ENCODE peak calls at places on chromosome 12, in nine cellular contexts. One of them, this sample, is unnamed.

GRCh38 chr12:76929499-76929898 is 50.7 kb upstream of the CSRP2 start:
- DNase-seq in PC-9: no peak
- DNase-seq in NB4: no peak
- DNase-seq in naive thymus-derived CD4-positive, alpha-beta T cell: no peak
- DNase-seq in cardiac fibroblast: no peak
- DNase-seq in CD8-positive, alpha-beta memory T cell: no peak
- DNase-seq in psoas muscle: no peak
- DNase-seq in neural progenitor cell: no peak
- DNase-seq in aorta: no peak
- DNase-seq in this sample: no peak

GRCh38 chr12:2052861-2053674 is at the start of gene CACNA1C:
- DNase-seq in PC-9: no peak
- DNase-seq in NB4: peak; percentile 58
- DNase-seq in naive thymus-derived CD4-positive, alpha-beta T cell: peak; percentile 33
- DNase-seq in cardiac fibroblast: peak; percentile 47
- DNase-seq in CD8-positive, alpha-beta memory T cell: peak; percentile 55
- DNase-seq in psoas muscle: peak; percentile 54
- DNase-seq in neural progenitor cell: peak; percentile 91
- DNase-seq in aorta: peak; percentile 90
- DNase-seq in this sample: peak; percentile 80

GRCh38 chr12:122072031-122072970 is 6.3 kb upstream of the MLXIP start:
- DNase-seq in PC-9: peak; percentile 66
- DNase-seq in NB4: no peak
- DNase-seq in naive thymus-derived CD4-positive, alpha-beta T cell: no peak
- DNase-seq in cardiac fibroblast: peak; percentile 99
- DNase-seq in CD8-positive, alpha-beta memory T cell: no peak
- DNase-seq in psoas muscle: peak; percentile 72
- DNase-seq in neural progenitor cell: peak; percentile 26
- DNase-seq in aorta: no peak
- DNase-seq in this sample: no peak

GRCh38 chr12:76143343-76144252 is 59.1 kb upstream of the NAP1L1 start:
- DNase-seq in PC-9: no peak
- DNase-seq in NB4: no peak
- DNase-seq in naive thymus-derived CD4-positive, alpha-beta T cell: peak; percentile 17
- DNase-seq in cardiac fibroblast: no peak
- DNase-seq in CD8-positive, alpha-beta memory T cell: peak; percentile 48
- DNase-seq in psoas muscle: no peak
- DNase-seq in neural progenitor cell: no peak
- DNase-seq in aorta: no peak
- DNase-seq in this sample: no peak

GRCh38 chr12:56087220-56087619 is 7.3 kb downstream of the ERBB3 start:
- DNase-seq in PC-9: peak; percentile 40
- DNase-seq in NB4: no peak
- DNase-seq in naive thymus-derived CD4-positive, alpha-beta T cell: no peak
- DNase-seq in cardiac fibroblast: no peak
- DNase-seq in CD8-positive, alpha-beta memory T cell: no peak
- DNase-seq in psoas muscle: peak; percentile 49
- DNase-seq in neural progenitor cell: no peak
- DNase-seq in aorta: no peak
- DNase-seq in this sample: peak; percentile 90

GRCh38 chr12:3187846-3188755 is 110.9 kb downstream of the TSPAN9 start:
- DNase-seq in PC-9: peak; percentile 23
- DNase-seq in NB4: no peak
- DNase-seq in naive thymus-derived CD4-positive, alpha-beta T cell: no peak
- DNase-seq in cardiac fibroblast: no peak
- DNase-seq in CD8-positive, alpha-beta memory T cell: peak; percentile 43
- DNase-seq in psoas muscle: no peak
- DNase-seq in neural progenitor cell: no peak
- DNase-seq in aorta: no peak
- DNase-seq in this sample: no peak

GRCh38 chr12:132541200-132541599 is 51.2 kb downstream of the FBRSL1 start:
- DNase-seq in PC-9: no peak
- DNase-seq in NB4: no peak
- DNase-seq in naive thymus-derived CD4-positive, alpha-beta T cell: no peak
- DNase-seq in cardiac fibroblast: no peak
- DNase-seq in CD8-positive, alpha-beta memory T cell: no peak
- DNase-seq in psoas muscle: no peak
- DNase-seq in neural progenitor cell: no peak
- DNase-seq in aorta: no peak
- DNase-seq in this sample: no peak

GRCh38 chr12:47811581-47812484 is 7.9 kb downstream of the HDAC7 start:
- DNase-seq in PC-9: no peak
- DNase-seq in NB4: peak; percentile 43
- DNase-seq in naive thymus-derived CD4-positive, alpha-beta T cell: no peak
- DNase-seq in cardiac fibroblast: peak; percentile 93
- DNase-seq in CD8-positive, alpha-beta memory T cell: no peak
- DNase-seq in psoas muscle: peak; percentile 74
- DNase-seq in neural progenitor cell: no peak
- DNase-seq in aorta: peak; percentile 89
- DNase-seq in this sample: peak; percentile 58

GRCh38 chr12:21769311-21769710 is 5.2 kb downstream of the KCNJ8 start:
- DNase-seq in PC-9: no peak
- DNase-seq in NB4: no peak
- DNase-seq in naive thymus-derived CD4-positive, alpha-beta T cell: no peak
- DNase-seq in cardiac fibroblast: peak; percentile 43
- DNase-seq in CD8-positive, alpha-beta memory T cell: no peak
- DNase-seq in psoas muscle: no peak
- DNase-seq in neural progenitor cell: no peak
- DNase-seq in aorta: no peak
- DNase-seq in this sample: no peak

GRCh38 chr12:16670456-16671050 is 64.6 kb upstream of the LMO3 start:
- DNase-seq in PC-9: no peak
- DNase-seq in NB4: no peak
- DNase-seq in naive thymus-derived CD4-positive, alpha-beta T cell: no peak
- DNase-seq in cardiac fibroblast: peak; percentile 58
- DNase-seq in CD8-positive, alpha-beta memory T cell: no peak
- DNase-seq in psoas muscle: no peak
- DNase-seq in neural progenitor cell: no peak
- DNase-seq in aorta: no peak
- DNase-seq in this sample: no peak

GRCh38 chr12:89344862-89345202 is 7.5 kb downstream of the DUSP6 start:
- DNase-seq in PC-9: no peak
- DNase-seq in NB4: no peak
- DNase-seq in naive thymus-derived CD4-positive, alpha-beta T cell: no peak
- DNase-seq in cardiac fibroblast: no peak
- DNase-seq in CD8-positive, alpha-beta memory T cell: no peak
- DNase-seq in psoas muscle: no peak
- DNase-seq in neural progenitor cell: no peak
- DNase-seq in aorta: no peak
- DNase-seq in this sample: no peak

GRCh38 chr12:104054681-104055346 is 4.8 kb upstream of the GLT8D2 start:
- DNase-seq in PC-9: no peak
- DNase-seq in NB4: no peak
- DNase-seq in naive thymus-derived CD4-positive, alpha-beta T cell: no peak
- DNase-seq in cardiac fibroblast: no peak
- DNase-seq in CD8-positive, alpha-beta memory T cell: no peak
- DNase-seq in psoas muscle: no peak
- DNase-seq in neural progenitor cell: peak; percentile 26
- DNase-seq in aorta: no peak
- DNase-seq in this sample: no peak

GRCh38 chr12:104057771-104058197 is 6.5 kb upstream of the HCFC2 start:
- DNase-seq in PC-9: no peak
- DNase-seq in NB4: peak; percentile 45
- DNase-seq in naive thymus-derived CD4-positive, alpha-beta T cell: peak; percentile 14
- DNase-seq in cardiac fibroblast: peak; percentile 49
- DNase-seq in CD8-positive, alpha-beta memory T cell: no peak
- DNase-seq in psoas muscle: no peak
- DNase-seq in neural progenitor cell: peak; percentile 46
- DNase-seq in aorta: no peak
- DNase-seq in this sample: no peak

GRCh38 chr12:122984612-122985358 is 4.3 kb downstream of the ARL6IP4 start:
- DNase-seq in PC-9: no peak
- DNase-seq in NB4: no peak
- DNase-seq in naive thymus-derived CD4-positive, alpha-beta T cell: no peak
- DNase-seq in cardiac fibroblast: peak; percentile 39
- DNase-seq in CD8-positive, alpha-beta memory T cell: no peak
- DNase-seq in psoas muscle: peak; percentile 47
- DNase-seq in neural progenitor cell: no peak
- DNase-seq in aorta: no peak
- DNase-seq in this sample: peak; percentile 44

GRCh38 chr12:108302471-108303311 is 36.4 kb downstream of the CMKLR1 start:
- DNase-seq in PC-9: peak; percentile 44
- DNase-seq in NB4: no peak
- DNase-seq in naive thymus-derived CD4-positive, alpha-beta T cell: no peak
- DNase-seq in cardiac fibroblast: no peak
- DNase-seq in CD8-positive, alpha-beta memory T cell: peak; percentile 10
- DNase-seq in psoas muscle: peak; percentile 84
- DNase-seq in neural progenitor cell: peak; percentile 38
- DNase-seq in aorta: peak; percentile 92
- DNase-seq in this sample: peak; percentile 85

DNA sequence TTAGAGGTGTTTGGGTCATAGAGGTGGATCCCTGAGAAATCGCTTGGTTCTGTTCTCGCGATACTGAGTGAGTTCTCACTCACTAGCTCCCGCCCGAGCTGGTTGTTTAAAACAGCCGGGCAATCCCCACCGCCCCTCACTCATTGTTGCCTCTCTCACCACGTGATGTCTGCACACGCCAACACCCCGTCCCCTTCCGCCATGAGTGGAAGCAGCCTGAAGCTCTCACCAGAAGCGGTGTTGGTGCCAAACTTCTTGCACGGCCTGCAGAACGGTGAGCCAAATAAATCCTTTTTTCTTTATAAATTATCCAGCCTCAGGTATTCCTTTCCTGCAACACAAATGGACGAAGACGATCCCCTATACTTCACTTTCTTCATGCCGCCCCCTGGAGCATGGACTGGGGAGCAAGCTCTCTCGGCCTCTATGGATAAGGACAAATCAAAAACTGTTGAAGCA is 45.4 kb upstream of the CCND2 start:
- DNase-seq in PC-9: no peak
- DNase-seq in NB4: no peak
- DNase-seq in naive thymus-derived CD4-positive, alpha-beta T cell: no peak
- DNase-seq in cardiac fibroblast: no peak
- DNase-seq in CD8-positive, alpha-beta memory T cell: no peak
- DNase-seq in psoas muscle: no peak
- DNase-seq in neural progenitor cell: no peak
- DNase-seq in aorta: no peak
- DNase-seq in this sample: no peak
- H3K4me3 ChIP-seq in PC-9: no peak overlapping the region
- H3K4me3 ChIP-seq in NB4: no peak overlapping the region
- H3K4me3 ChIP-seq in naive thymus-derived CD4-positive, alpha-beta T cell: no peak overlapping the region
- H3K4me3 ChIP-seq in cardiac fibroblast: no peak overlapping the region
- H3K4me3 ChIP-seq in CD8-positive, alpha-beta memory T cell: no peak overlapping the region
- H3K4me3 ChIP-seq in psoas muscle: no peak overlapping the region
- H3K4me3 ChIP-seq in neural progenitor cell: peak overlapping the region; percentile 5
- H3K4me3 ChIP-seq in aorta: no peak overlapping the region
- H3K4me3 ChIP-seq in this sample: no peak overlapping the region

GRCh38 chr12:53990311-53991076 is 5.5 kb downstream of the HOXC10 start:
- DNase-seq in PC-9: no peak
- DNase-seq in NB4: no peak
- DNase-seq in naive thymus-derived CD4-positive, alpha-beta T cell: no peak
- DNase-seq in cardiac fibroblast: no peak
- DNase-seq in CD8-positive, alpha-beta memory T cell: no peak
- DNase-seq in psoas muscle: no peak
- DNase-seq in neural progenitor cell: no peak
- DNase-seq in aorta: no peak
- DNase-seq in this sample: no peak
- H3K4me3 ChIP-seq in PC-9: no peak overlapping the region
- H3K4me3 ChIP-seq in NB4: no peak overlapping the region
- H3K4me3 ChIP-seq in naive thymus-derived CD4-positive, alpha-beta T cell: no peak overlapping the region
- H3K4me3 ChIP-seq in cardiac fibroblast: no peak overlapping the region
- H3K4me3 ChIP-seq in CD8-positive, alpha-beta memory T cell: no peak overlapping the region
- H3K4me3 ChIP-seq in psoas muscle: peak overlapping the region; percentile 79
- H3K4me3 ChIP-seq in neural progenitor cell: no peak overlapping the region
- H3K4me3 ChIP-seq in aorta: no peak overlapping the region
- H3K4me3 ChIP-seq in this sample: no peak overlapping the region

GRCh38 chr12:31117203-31118011 is 43.7 kb downstream of the DDX11 start:
- DNase-seq in PC-9: peak; percentile 44
- DNase-seq in NB4: peak; percentile 51
- DNase-seq in naive thymus-derived CD4-positive, alpha-beta T cell: peak; percentile 50
- DNase-seq in cardiac fibroblast: peak; percentile 24
- DNase-seq in CD8-positive, alpha-beta memory T cell: peak; percentile 77
- DNase-seq in psoas muscle: peak; percentile 55
- DNase-seq in neural progenitor cell: peak; percentile 86
- DNase-seq in aorta: peak; percentile 84
- DNase-seq in this sample: no peak

GRCh38 chr12:31118347-31118830 is 44.7 kb downstream of the DDX11 start:
- DNase-seq in PC-9: no peak
- DNase-seq in NB4: peak; percentile 23
- DNase-seq in naive thymus-derived CD4-positive, alpha-beta T cell: no peak
- DNase-seq in cardiac fibroblast: no peak
- DNase-seq in CD8-positive, alpha-beta memory T cell: peak; percentile 56
- DNase-seq in psoas muscle: no peak
- DNase-seq in neural progenitor cell: peak; percentile 68
- DNase-seq in aorta: peak; percentile 66
- DNase-seq in this sample: no peak

GRCh38 chr12:31118831-31119530 is 45.3 kb downstream of the DDX11 start:
- DNase-seq in PC-9: peak; percentile 37
- DNase-seq in NB4: peak; percentile 51
- DNase-seq in naive thymus-derived CD4-positive, alpha-beta T cell: peak; percentile 34
- DNase-seq in cardiac fibroblast: no peak
- DNase-seq in CD8-positive, alpha-beta memory T cell: no peak
- DNase-seq in psoas muscle: no peak
- DNase-seq in neural progenitor cell: peak; percentile 87
- DNase-seq in aorta: peak; percentile 79
- DNase-seq in this sample: no peak

GRCh38 chr12:31120392-31121008 is 46.8 kb downstream of the DDX11 start:
- DNase-seq in PC-9: no peak
- DNase-seq in NB4: no peak
- DNase-seq in naive thymus-derived CD4-positive, alpha-beta T cell: no peak
- DNase-seq in cardiac fibroblast: no peak
- DNase-seq in CD8-positive, alpha-beta memory T cell: no peak
- DNase-seq in psoas muscle: no peak
- DNase-seq in neural progenitor cell: peak; percentile 31
- DNase-seq in aorta: no peak
- DNase-seq in this sample: no peak

DNA sequence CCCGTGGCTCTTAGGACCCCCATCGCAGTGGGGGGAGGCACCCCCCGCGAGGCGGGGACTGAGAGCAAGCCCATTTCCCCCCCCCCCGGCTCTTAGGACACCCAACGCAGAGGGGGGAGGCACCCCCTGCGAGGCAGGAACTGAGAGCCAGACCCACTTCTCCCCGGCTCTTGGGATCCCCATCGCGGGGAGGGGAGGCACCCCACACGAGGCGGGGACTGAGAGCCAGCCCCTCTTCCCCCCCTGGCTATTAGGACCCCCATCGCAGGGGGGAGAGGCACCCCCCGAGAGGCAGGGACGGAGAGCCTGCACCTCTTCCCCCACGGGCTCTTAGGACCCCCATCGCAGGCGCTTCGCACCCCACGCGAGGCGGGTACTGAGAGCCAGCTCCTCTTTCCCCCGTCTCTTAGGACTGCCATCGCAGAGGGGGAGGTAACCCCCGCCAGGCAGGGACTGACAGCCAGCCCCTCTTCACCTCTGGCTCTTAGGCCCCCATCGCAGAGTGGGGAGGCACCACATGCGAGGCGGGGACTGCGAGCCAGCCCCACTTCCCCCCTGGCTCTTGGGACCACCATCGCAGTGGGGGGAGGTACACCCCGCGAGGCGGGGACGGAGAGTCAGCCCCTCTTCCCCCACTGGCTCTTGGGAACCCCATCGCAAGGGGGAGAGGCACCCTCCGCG is 46.0 kb downstream of the DDX11 start:
- DNase-seq in PC-9: no peak
- DNase-seq in NB4: no peak
- DNase-seq in naive thymus-derived CD4-positive, alpha-beta T cell: no peak
- DNase-seq in cardiac fibroblast: no peak
- DNase-seq in CD8-positive, alpha-beta memory T cell: no peak
- DNase-seq in psoas muscle: no peak
- DNase-seq in neural progenitor cell: peak; percentile 8
- DNase-seq in aorta: peak; percentile 74
- DNase-seq in this sample: no peak
- H3K4me3 ChIP-seq in PC-9: no peak overlapping the region
- H3K4me3 ChIP-seq in NB4: no peak overlapping the region
- H3K4me3 ChIP-seq in naive thymus-derived CD4-positive, alpha-beta T cell: peak overlapping the region; percentile 71
- H3K4me3 ChIP-seq in cardiac fibroblast: no peak overlapping the region
- H3K4me3 ChIP-seq in CD8-positive, alpha-beta memory T cell: peak overlapping the region; percentile 53
- H3K4me3 ChIP-seq in psoas muscle: peak overlapping the region; percentile 56
- H3K4me3 ChIP-seq in neural progenitor cell: peak overlapping the region; percentile 74
- H3K4me3 ChIP-seq in aorta: no peak overlapping the region
- H3K4me3 ChIP-seq in this sample: no peak overlapping the region

GRCh38 chr12:19003987-19004619 is 125.4 kb upstream of the PLEKHA5 start:
- DNase-seq in PC-9: no peak
- DNase-seq in NB4: no peak
- DNase-seq in naive thymus-derived CD4-positive, alpha-beta T cell: no peak
- DNase-seq in cardiac fibroblast: no peak
- DNase-seq in CD8-positive, alpha-beta memory T cell: no peak
- DNase-seq in psoas muscle: no peak
- DNase-seq in neural progenitor cell: peak; percentile 72
- DNase-seq in aorta: no peak
- DNase-seq in this sample: no peak
- H3K4me3 ChIP-seq in PC-9: no peak overlapping the region
- H3K4me3 ChIP-seq in NB4: no peak overlapping the region
- H3K4me3 ChIP-seq in naive thymus-derived CD4-positive, alpha-beta T cell: no peak overlapping the region
- H3K4me3 ChIP-seq in cardiac fibroblast: no peak overlapping the region
- H3K4me3 ChIP-seq in CD8-positive, alpha-beta memory T cell: no peak overlapping the region
- H3K4me3 ChIP-seq in psoas muscle: no peak overlapping the region
- H3K4me3 ChIP-seq in neural progenitor cell: peak overlapping the region; percentile 8
- H3K4me3 ChIP-seq in aorta: no peak overlapping the region
- H3K4me3 ChIP-seq in this sample: no peak overlapping the region